ENCODE peak calls at places on chromosomes 1 and 21, in five cellular contexts. E is esophagus squamous epithelium; C is CD4-positive, alpha-beta T cell; L is cardiac muscle cell; X is left lung. V is an unnamed sample.

GRCh38 chr1:150994248-150994647 is 12.2 kb downstream of the ANXA9 start:
- DNase-seq in X (no peak), E (no peak), L (no peak), C (no peak), V (no peak)

GRCh38 chr1:205298191-205298994 is 23.2 kb downstream of the NUAK2 start:
- DNase-seq in X (no peak), E (no peak), L (peak; percentile 97), C (no peak), V (no peak)

GRCh38 chr1:18818036-18818435 is 41.4 kb downstream of the TAS1R2 start:
- DNase-seq in X (no peak), L (no peak), C (no peak), E (no peak), V (no peak)

GRCh38 chr1:160748182-160748876 is 9.3 kb downstream of the SLAMF7 start:
- DNase-seq in E (no peak), L (peak; percentile 33), C (no peak), X (no peak), V (no peak)

GRCh38 chr1:226474443-226475111 is 66.7 kb upstream of the PARP1 start:
- DNase-seq in E (no peak), X (no peak), C (no peak), L (no peak), V (no peak)

GRCh38 chr1:206059354-206059915 is 6.5 kb downstream of the RHEX start:
- DNase-seq in L (no peak), E (no peak), X (no peak), C (no peak), V (no peak)

GRCh38 chr1:23103001-23103879 is 65.4 kb downstream of the LUZP1 start:
- DNase-seq in C (no peak), X (no peak), E (no peak), L (peak; percentile 55), V (no peak)

GRCh38 chr1:32275424-32275823 is 16.5 kb upstream of the HDAC1 start:
- DNase-seq in X (peak; percentile 76), L (peak; percentile 47), E (no peak), C (no peak), V (no peak)

GRCh38 chr21:32578107-32578691 is 7.1 kb downstream of the TCP10L start:
- DNase-seq in L (peak; percentile 22), X (no peak), C (no peak), E (no peak), V (no peak)
- TF ChIP-seq CTCF in L (peak; percentile 36), X (no peak), C (no peak), E (peak; percentile 18), V (peak; percentile 35)

GRCh38 chr1:15170071-15170470 is 16.5 kb downstream of the TMEM51 start:
- DNase-seq in C (no peak), X (no peak), E (no peak), L (no peak), V (no peak)

GRCh38 chr1:15172405-15173259 is 19.1 kb downstream of the TMEM51 start:
- DNase-seq in X (no peak), C (no peak), E (no peak), L (peak; percentile 56), V (no peak)

GRCh38 chr1:15167386-15167785 is 13.8 kb downstream of the TMEM51 start:
- DNase-seq in E (no peak), L (no peak), C (no peak), X (no peak), V (no peak)

GRCh38 chr1:15171271-15171908 is 17.8 kb downstream of the TMEM51 start:
- DNase-seq in X (no peak), L (no peak), C (no peak), E (no peak), V (no peak)

GRCh38 chr1:15168479-15168878 is 14.9 kb downstream of the TMEM51 start:
- DNase-seq in C (no peak), E (no peak), L (peak; percentile 85), X (no peak), V (no peak)
- TF ChIP-seq CTCF in C (no peak), E (no peak), L (peak; percentile 21), X (no peak), V (no peak)

GRCh38 chr1:152580433-152580832 is at the start of gene LCE3D:
- DNase-seq in L (no peak), X (no peak), C (no peak), E (no peak), V (no peak)
- TF ChIP-seq CTCF in L (no peak), X (no peak), C (no peak), E (no peak), V (no peak)

GRCh38 chr1:25694167-25694566 is 77.6 kb downstream of the MAN1C1 start:
- DNase-seq in L (no peak), X (no peak), E (no peak), C (no peak), V (no peak)

GRCh38 chr1:25692560-25692959 is 76.0 kb downstream of the MAN1C1 start:
- DNase-seq in E (no peak), C (peak; percentile 29), X (no peak), L (no peak), V (no peak)

GRCh38 chr1:25695066-25695990 is 78.7 kb downstream of the MAN1C1 start:
- DNase-seq in C (no peak), X (no peak), L (peak; percentile 99), E (no peak), V (no peak)

GRCh38 chr1:25695991-25696330 is 79.4 kb downstream of the MAN1C1 start:
- DNase-seq in E (no peak), X (no peak), C (no peak), L (peak; percentile 92), V (no peak)

DNA sequence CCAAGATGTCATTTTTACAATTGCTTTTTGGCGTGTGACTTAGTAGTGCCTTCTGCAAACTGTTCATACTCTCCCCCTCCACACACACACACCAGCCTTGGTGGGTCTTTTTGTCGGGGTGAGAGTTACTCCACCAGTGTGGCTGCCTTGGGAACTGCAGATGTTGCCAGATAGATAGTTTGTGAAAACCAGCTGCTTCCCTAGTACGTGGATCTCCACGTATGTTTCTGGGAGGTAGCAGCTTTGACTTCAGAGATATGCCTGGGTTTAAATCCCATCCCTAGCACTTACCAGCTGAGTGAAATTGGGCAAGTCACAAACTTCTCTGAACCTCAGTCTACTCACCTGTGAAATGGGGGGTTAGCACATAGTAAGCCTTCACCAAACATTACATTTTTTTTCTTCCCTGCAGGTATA is 78.0 kb downstream of the MAN1C1 start:
- DNase-seq in X (no peak), L (peak; percentile 67), C (no peak), E (no peak), V (no peak)
- TF ChIP-seq CTCF in X (no peak), L (no peak), C (no peak), E (no peak), V (no peak)

GRCh38 chr1:43479414-43479813 is 25.7 kb upstream of the HYI start:
- DNase-seq in X (no peak), C (no peak), L (no peak), E (no peak), V (no peak)
- TF ChIP-seq CTCF in X (no peak), C (no peak), L (no peak), E (no peak), V (no peak)

GRCh38 chr1:13663969-13664368 is 36.0 kb upstream of the PRDM2 start:
- DNase-seq in C (no peak), L (peak; percentile 19), E (no peak), X (no peak), V (no peak)
- TF ChIP-seq CTCF in C (no peak), L (no peak), E (no peak), X (no peak), V (no peak)

DNA sequence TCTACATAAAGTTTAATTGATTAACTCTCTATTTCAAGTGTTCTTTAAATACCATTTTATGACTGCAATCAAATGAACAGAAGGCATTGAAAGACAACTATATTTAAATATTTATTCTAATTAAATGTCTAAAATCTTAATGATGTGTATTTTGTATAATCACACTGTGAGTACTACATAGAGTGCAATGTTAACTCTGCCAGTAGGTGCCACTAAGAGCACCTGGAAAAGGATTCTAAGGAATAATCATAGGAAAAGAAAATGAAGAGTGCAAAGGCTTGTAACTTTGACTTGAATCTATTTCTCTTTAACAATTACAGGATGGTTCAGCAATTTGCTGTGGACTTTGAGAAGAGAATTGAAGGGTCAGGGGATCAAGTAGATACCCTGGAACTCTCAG is 200.4 kb downstream of the DNM3 start:
- DNase-seq in E (no peak), X (no peak), L (peak; percentile 51), C (no peak), V (no peak)
- TF ChIP-seq CTCF in E (peak; percentile 25), X (no peak), L (peak; percentile 56), C (no peak), V (peak; percentile 38)

V was measured in D721Med.